ENCODE peak calls at places on chromosomes 5 and 9, in four cellular contexts. G, L, A and H are unnamed samples.

GRCh38 chr5:139747583-139748504 is 47.8 kb upstream of the PSD2 start:
- DNase-seq in A (peak; percentile 40), G (no peak), L (no peak), H (peak; percentile 86)

GRCh38 chr5:156920042-156920860 is 42.8 kb downstream of the TIMD4 start:
- DNase-seq in A (no peak), G (no peak), L (no peak), H (no peak)

GRCh38 chr5:128276537-128277216 is 193.1 kb downstream of the SLC12A2 start:
- DNase-seq in L (no peak), G (no peak), A (no peak), H (no peak)

GRCh38 chr5:92332039-92332438 is 948.9 kb upstream of the ARRDC3 start:
- DNase-seq in L (no peak), G (no peak), A (no peak), H (no peak)

GRCh38 chr5:178430187-178431062 is 159.8 kb downstream of the COL23A1 start:
- DNase-seq in L (no peak), A (no peak), G (no peak), H (no peak)

GRCh38 chr5:140253985-140254384 is 48.9 kb downstream of the PFDN1 start:
- DNase-seq in L (no peak), A (peak; percentile 78), G (peak; percentile 59), H (no peak)

GRCh38 chr9:81103597-81104471 is 585.5 kb downstream of the TLE1 start:
- DNase-seq in G (peak; percentile 29), A (no peak), L (no peak), H (no peak)

GRCh38 chr5:148740966-148741742 is 85.3 kb upstream of the ADRB2 start:
- DNase-seq in L (no peak), A (peak; percentile 23), G (peak; percentile 77), H (no peak)

GRCh38 chr9:135950135-135950682 is 11.0 kb downstream of the UBAC1 start:
- DNase-seq in L (no peak), A (no peak), G (no peak), H (no peak)

GRCh38 chr5:2587189-2588031 is 164.1 kb downstream of the IRX2 start:
- DNase-seq in L (no peak), A (peak; percentile 3), G (no peak), H (no peak)

GRCh38 chr5:591746-592145 is 20.4 kb upstream of the CEP72 start:
- DNase-seq in L (no peak), A (no peak), G (no peak), H (peak; percentile 29)

GRCh38 chr9:97563458-97564135 is 62.1 kb downstream of the TMOD1 start:
- DNase-seq in L (no peak), G (no peak), A (peak; percentile 16), H (peak; percentile 36)

GRCh38 chr5:17379188-17379951 is 118.7 kb upstream of the TAF11L2 start:
- DNase-seq in G (no peak), A (no peak), L (no peak), H (no peak)

GRCh38 chr5:885529-885928 is 7.1 kb downstream of the BRD9 start:
- DNase-seq in L (no peak), G (no peak), A (no peak), H (peak; percentile 74)

GRCh38 chr5:72268753-72269410 is 51.2 kb downstream of the MRPS27 start:
- DNase-seq in G (peak; percentile 41), A (peak; percentile 62), L (no peak), H (no peak)

GRCh38 chr9:132168851-132169250 is 7.0 kb downstream of the NTNG2 start:
- DNase-seq in A (no peak), L (no peak), G (no peak), H (no peak)

GRCh38 chr9:132171702-132172101 is 9.8 kb downstream of the NTNG2 start:
- DNase-seq in A (no peak), L (no peak), G (no peak), H (no peak)

GRCh38 chr9:132168347-132168746 is 6.5 kb downstream of the NTNG2 start:
- DNase-seq in L (no peak), G (no peak), A (no peak), H (no peak)

GRCh38 chr9:132172185-132172584 is 10.3 kb downstream of the NTNG2 start:
- DNase-seq in A (no peak), G (no peak), L (no peak), H (no peak)

DNA sequence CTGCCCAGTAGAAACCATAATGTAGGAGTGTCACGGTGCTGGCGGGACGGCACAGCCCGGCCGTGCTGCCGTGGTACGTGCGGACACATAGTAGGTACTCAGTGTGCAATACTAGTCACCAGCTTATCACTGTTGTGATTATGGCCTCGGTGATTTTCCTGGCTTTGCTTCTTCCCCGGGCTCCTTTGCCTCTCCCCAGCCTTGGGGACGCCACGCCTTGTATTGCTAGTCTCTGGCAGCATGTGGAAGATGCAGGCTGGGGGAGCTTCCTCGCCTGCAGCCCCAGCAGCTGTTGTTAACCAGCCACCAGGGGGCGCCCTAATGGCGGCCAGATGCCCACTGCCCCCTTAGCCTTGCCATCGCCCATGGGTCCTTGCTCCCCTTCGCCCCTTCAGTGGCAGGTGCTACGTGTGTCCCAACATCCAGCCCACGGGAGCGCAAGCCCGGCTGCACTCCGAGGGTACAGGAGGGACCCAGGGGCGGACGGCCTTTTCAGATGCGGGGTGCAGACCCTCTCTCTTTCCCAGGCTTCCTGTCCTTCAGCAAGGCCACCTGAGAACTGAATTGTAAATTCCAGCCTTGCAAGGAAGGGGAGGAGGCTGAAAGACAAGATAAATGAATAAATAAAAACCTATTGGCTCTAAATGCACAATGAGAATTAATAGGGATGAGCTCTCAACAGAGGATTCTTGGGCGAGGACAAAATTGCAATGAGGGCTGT is 8.0 kb downstream of the NTNG2 start:
- DNase-seq in G (peak; percentile 68), L (no peak), A (peak; percentile 26), H (peak; percentile 89)
- TF ChIP-seq CTCF in G (peak; percentile 98), L (peak; percentile 34), A (peak; percentile 69), H (peak; percentile 83)

GRCh38 chr5:79685621-79686020 is 4.0 kb upstream of the CMYA5 start:
- DNase-seq in L (no peak), G (no peak), A (no peak), H (no peak)

GRCh38 chr5:79687911-79688310 is 1.7 kb upstream of the CMYA5 start:
- DNase-seq in L (no peak), G (no peak), A (no peak), H (no peak)

GRCh38 chr5:79686799-79687198 is 2.8 kb upstream of the CMYA5 start:
- DNase-seq in A (no peak), L (no peak), G (peak; percentile 25), H (no peak)

GRCh38 chr5:79689541-79690466 is at the start of gene CMYA5:
- DNase-seq in L (no peak), A (peak; percentile 20), G (peak; percentile 89), H (no peak)

GRCh38 chr5:79684782-79685181 is 4.9 kb upstream of the CMYA5 start:
- DNase-seq in L (no peak), G (no peak), A (no peak), H (no peak)
- H3K27ac ChIP-seq in L (no peak overlapping the region), G (no peak overlapping the region), A (no peak overlapping the region), H (no peak overlapping the region)

GRCh38 chr9:103168254-103168653 is 173.1 kb downstream of the CYLC2 start:
- DNase-seq in G (no peak), A (no peak), L (no peak), H (no peak)
- TF ChIP-seq CTCF in G (no peak), A (no peak), L (no peak), H (no peak)

DNA sequence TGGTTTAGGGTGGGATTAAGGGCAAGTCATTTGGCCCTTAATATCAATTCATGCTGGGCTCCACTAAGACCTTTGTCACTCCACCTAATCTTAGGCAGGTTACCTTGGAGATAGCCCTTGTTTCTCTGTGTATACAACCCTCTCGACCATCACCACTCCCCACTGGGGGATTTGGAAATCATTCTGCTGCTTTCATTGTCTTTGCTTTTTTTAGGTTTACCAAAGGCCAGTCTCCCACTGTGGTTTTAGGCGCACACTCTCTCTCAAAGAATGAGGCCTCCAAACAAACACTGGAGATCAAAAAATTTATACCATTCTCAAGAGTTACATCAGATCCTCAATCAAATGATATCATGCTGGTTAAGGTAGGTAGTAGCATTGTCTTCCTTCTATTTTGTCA is 6.2 kb downstream of the GZMK start:
- DNase-seq in A (no peak), L (no peak), G (no peak), H (no peak)
- H3K27ac ChIP-seq in A (no peak overlapping the region), L (no peak overlapping the region), G (no peak overlapping the region), H (no peak overlapping the region)

DNA sequence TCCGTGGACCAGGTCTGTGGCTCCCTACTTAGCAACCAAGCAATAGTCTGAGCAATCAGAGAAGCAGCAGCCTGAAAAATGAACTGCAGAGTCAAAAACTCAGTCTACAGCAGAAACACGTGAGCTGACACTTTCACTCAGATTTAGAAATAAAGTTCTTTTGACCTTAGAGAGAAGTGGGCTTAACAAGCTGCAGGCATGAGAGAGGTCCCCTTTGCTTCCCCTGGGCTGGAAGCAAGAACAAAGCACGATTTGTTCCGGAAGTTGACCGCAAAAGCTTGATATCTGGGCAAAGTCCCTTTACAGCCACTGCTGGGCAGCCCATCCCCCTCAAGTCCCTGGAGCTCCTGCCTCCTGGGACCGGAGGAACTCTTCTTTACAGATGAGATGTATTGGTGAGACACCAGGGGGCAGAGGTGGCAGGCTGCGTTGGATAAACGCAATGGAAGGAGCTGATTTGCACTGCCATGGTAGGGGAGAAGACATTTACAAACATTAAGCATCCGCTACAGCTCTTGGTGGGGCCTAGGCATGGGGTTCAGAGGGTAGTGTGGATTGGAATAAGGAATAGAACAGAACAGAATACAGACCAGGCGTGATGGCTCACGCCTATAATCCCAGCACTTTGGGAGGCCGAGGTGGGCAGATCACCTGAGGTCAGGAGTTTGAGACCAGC is 5.8 kb upstream of the SOWAHA start:
- DNase-seq in L (no peak), A (peak; percentile 93), G (no peak), H (peak; percentile 45)
- TF ChIP-seq CTCF in L (no peak), A (peak; percentile 36), G (no peak), H (no peak)

GRCh38 chr5:88842784-88843183 is 40.2 kb downstream of the MEF2C start:
- DNase-seq in L (no peak), G (no peak), A (no peak), H (no peak)

GRCh38 chr5:88845081-88845697 is 37.8 kb downstream of the MEF2C start:
- DNase-seq in L (no peak), G (no peak), A (no peak), H (no peak)

GRCh38 chr5:88841212-88841611 is 41.8 kb downstream of the MEF2C start:
- DNase-seq in L (no peak), A (no peak), G (no peak), H (peak; percentile 40)

GRCh38 chr5:88847410-88847809 is 35.6 kb downstream of the MEF2C start:
- DNase-seq in A (no peak), L (no peak), G (no peak), H (no peak)

DNA sequence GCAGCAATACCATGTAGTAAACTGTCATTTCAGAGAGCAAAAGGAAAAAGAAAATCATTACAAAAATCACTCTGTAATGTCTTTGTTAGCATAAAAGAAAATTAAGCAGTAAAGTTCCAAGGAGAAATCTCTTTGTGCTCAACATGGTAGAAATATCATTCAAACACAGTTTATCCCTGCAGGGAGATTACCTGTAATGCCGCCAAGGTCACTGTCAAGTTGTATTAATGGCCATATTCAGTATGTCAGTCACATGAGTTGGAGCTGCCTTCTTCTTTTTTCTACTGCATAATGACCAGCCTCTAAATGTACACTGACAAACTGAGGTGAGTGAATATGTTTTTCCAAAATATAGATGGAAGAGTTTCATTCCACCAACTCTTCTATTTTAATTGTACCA is 36.5 kb downstream of the MEF2C start:
- DNase-seq in A (no peak), G (no peak), L (no peak), H (no peak)
- H3K27ac ChIP-seq in A (no peak overlapping the region), G (no peak overlapping the region), L (no peak overlapping the region), H (peak overlapping the region; percentile 22)

GRCh38 chr9:116149844-116150243 is 3.7 kb upstream of the PAPPA start:
- DNase-seq in L (no peak), A (peak; percentile 21), G (no peak), H (no peak)
- TF ChIP-seq CTCF in L (peak; percentile 46), A (peak; percentile 55), G (peak; percentile 34), H (peak; percentile 31)